ENCODE peak calls at places on chromosomes 4 and X, in seven cellular contexts. X is GM23338; H is uterus; S is CD8-positive, alpha-beta memory T cell; T is ovary; D is GM23248; G is pancreas. M is an unnamed sample. For H3K27me3, the result is how much of the 10 kb centered on the place peaks cover.

GRCh38 chr4:34148322-34148908 is 2095.9 kb downstream of the ARAP2 start:
- DNase-seq in X (no peak), H (no peak), S (no peak), T (no peak), D (no peak), G (no peak), M (no peak)

GRCh38 chr4:142211444-142211843 is 575.1 kb downstream of the IL15 start:
- DNase-seq in X (no peak), H (no peak), S (no peak), T (no peak), D (no peak), G (no peak), M (no peak)

GRCh38 chrX:106037835-106038473 is 573 bp downstream of the SERPINA7 start:
- DNase-seq in X (no peak), H (no peak), S (no peak), T (no peak), D (no peak), G (no peak), M (no peak)

GRCh38 chr4:88745581-88746163 is 48.0 kb upstream of the NAP1L5 start:
- DNase-seq in X (no peak), H (no peak), S (no peak), T (no peak), D (no peak), G (no peak), M (no peak)

GRCh38 chr4:24753519-24753918 is 41.9 kb upstream of the SOD3 start:
- DNase-seq in X (no peak), H (no peak), S (no peak), T (no peak), D (peak), G (no peak), M (no peak)

GRCh38 chrX:153593811-153594500 is 5.0 kb downstream of the CCNQ start:
- DNase-seq in X (no peak), H (no peak), S (no peak), T (no peak), D (no peak), G (no peak), M (peak)

GRCh38 chrX:1475881-1476280 is 23.2 kb upstream of the ASMTL start:
- DNase-seq in X (no peak), H (peak), S (no peak), T (no peak), D (no peak), G (no peak), M (no peak)

GRCh38 chrX:54452920-54453319 is 12.7 kb downstream of the TSR2 start:
- DNase-seq in X (peak), H (no peak), S (no peak), T (no peak), D (peak), G (no peak), M (peak)

GRCh38 chr4:81754169-81754568 is 282.5 kb upstream of the RASGEF1B start:
- DNase-seq in X (no peak), H (no peak), S (no peak), T (no peak), D (peak), G (no peak), M (no peak)

GRCh38 chr4:38324861-38325451 is 339.0 kb upstream of the KLF3 start:
- DNase-seq in X (no peak), H (no peak), S (no peak), T (no peak), D (no peak), G (peak), M (no peak)

GRCh38 chrX:115065304-115065703 is 47.9 kb upstream of the IL13RA2 start:
- DNase-seq in X (no peak), H (no peak), S (no peak), T (no peak), D (no peak), G (no peak), M (no peak)

GRCh38 chrX:43835557-43835956 is 46.7 kb downstream of the MAOB start:
- DNase-seq in X (no peak), H (no peak), S (no peak), T (no peak), D (no peak), G (no peak), M (no peak)

GRCh38 chr4:26061248-26061986 is 147.4 kb downstream of the SMIM20 start:
- DNase-seq in X (peak), H (no peak), S (no peak), T (no peak), D (peak), G (no peak), M (peak)

GRCh38 chr4:98802673-98803286 is 126.2 kb downstream of the EIF4E start:
- DNase-seq in X (no peak), H (no peak), S (no peak), T (no peak), D (peak), G (no peak), M (no peak)

GRCh38 chr4:15654556-15655222 is 468 bp downstream of the FBXL5 start:
- DNase-seq in X (peak), H (peak), S (peak), T (peak), D (peak), G (no peak), M (peak)

GRCh38 chr4:40749717-40750460 is at the start of gene NSUN7:
- DNase-seq in X (peak), H (peak), S (no peak), T (peak), D (peak), G (peak), M (peak)

GRCh38 chrX:18119856-18120255 is 100.8 kb downstream of the BEND2 start:
- DNase-seq in X (peak), H (no peak), S (no peak), T (no peak), D (no peak), G (no peak), M (no peak)

GRCh38 chr4:16858275-16858752 is 40.1 kb downstream of the LDB2 start:
- DNase-seq in X (peak), H (no peak), S (no peak), T (peak), D (peak), G (no peak), M (peak)

GRCh38 chrX:25442501-25442900 is 426.7 kb upstream of the ARX start:
- DNase-seq in X (peak), H (no peak), S (no peak), T (no peak), D (no peak), G (no peak), M (no peak)

GRCh38 chr4:91914176-91914804 is 389.5 kb upstream of the GRID2 start:
- DNase-seq in X (no peak), H (no peak), S (no peak), T (no peak), D (no peak), G (no peak), M (no peak)

DNA sequence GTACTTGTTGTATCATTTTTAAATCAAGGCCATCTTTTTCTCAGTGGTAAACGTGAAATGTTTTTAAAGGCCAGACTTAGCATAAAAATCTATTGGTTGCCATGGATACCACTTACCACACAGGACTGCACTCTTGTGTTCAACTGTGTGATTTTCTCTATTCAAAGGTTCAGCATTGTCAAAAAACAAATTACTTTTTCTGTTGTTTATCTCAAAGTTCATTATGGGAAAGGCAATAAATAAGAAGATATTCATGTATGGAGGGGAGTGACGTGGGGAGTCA is 231.0 kb upstream of the GATB start:
- DNase-seq in X (no peak), H (no peak), S (no peak), T (no peak), D (no peak), G (no peak), M (no peak)
- H3K27me3 ChIP-seq in X (under half), H (under half), S (under half), T (under half), D (under half), G (under half), M (under half)

GRCh38 chrX:112081781-112082482 is 644 bp downstream of the TRPC5 start:
- DNase-seq in X (peak), H (no peak), S (no peak), T (no peak), D (no peak), G (no peak), M (peak)
- H3K27me3 ChIP-seq in X (half or more), H (under half), S (under half), T (under half), D (under half), G (under half), M (under half)

GRCh38 chr4:1505511-1506451 is 99.5 kb upstream of the NKX1-1 start:
- DNase-seq in X (no peak), H (peak), S (no peak), T (no peak), D (no peak), G (no peak), M (peak)
- H3K27me3 ChIP-seq in X (under half), H (under half), S (under half), T (under half), D (under half), G (under half), M (under half)

GRCh38 chrX:68833855-68834331 is 5.1 kb downstream of the EFNB1 start:
- DNase-seq in X (no peak), H (peak), S (no peak), T (peak), D (no peak), G (no peak), M (peak)
- H3K27me3 ChIP-seq in X (half or more), H (under half), S (under half), T (under half), D (under half), G (under half), M (half or more)

GRCh38 chr4:1599491-1600210 is 84.5 kb downstream of the FAM53A start:
- DNase-seq in X (peak), H (no peak), S (no peak), T (no peak), D (no peak), G (peak), M (peak)

GRCh38 chr4:1601533-1601835 is 82.6 kb downstream of the FAM53A start:
- DNase-seq in X (no peak), H (no peak), S (no peak), T (no peak), D (no peak), G (no peak), M (no peak)

GRCh38 chr4:1598641-1599481 is 85.3 kb downstream of the FAM53A start:
- DNase-seq in X (no peak), H (no peak), S (no peak), T (no peak), D (no peak), G (no peak), M (peak)

GRCh38 chr4:1600811-1601532 is 83.1 kb downstream of the FAM53A start:
- DNase-seq in X (no peak), H (no peak), S (no peak), T (no peak), D (no peak), G (peak), M (peak)

GRCh38 chr4:1600211-1600780 is 83.8 kb downstream of the FAM53A start:
- DNase-seq in X (no peak), H (no peak), S (no peak), T (no peak), D (no peak), G (no peak), M (peak)
- H3K27me3 ChIP-seq in X (under half), H (under half), S (under half), T (under half), D (under half), G (under half), M (under half)

GRCh38 chrX:131571348-131571747 is 27.5 kb downstream of the OR13H1 start:
- DNase-seq in X (no peak), H (no peak), S (no peak), T (no peak), D (no peak), G (no peak), M (no peak)

GRCh38 chrX:131564553-131565229 is 20.8 kb downstream of the OR13H1 start:
- DNase-seq in X (no peak), H (no peak), S (no peak), T (no peak), D (no peak), G (no peak), M (no peak)

GRCh38 chrX:131565909-131566308 is 22.0 kb downstream of the OR13H1 start:
- DNase-seq in X (no peak), H (no peak), S (no peak), T (no peak), D (no peak), G (no peak), M (no peak)
- H3K27me3 ChIP-seq in X (under half), H (under half), S (under half), T (under half), D (under half), G (under half), M (under half)

DNA sequence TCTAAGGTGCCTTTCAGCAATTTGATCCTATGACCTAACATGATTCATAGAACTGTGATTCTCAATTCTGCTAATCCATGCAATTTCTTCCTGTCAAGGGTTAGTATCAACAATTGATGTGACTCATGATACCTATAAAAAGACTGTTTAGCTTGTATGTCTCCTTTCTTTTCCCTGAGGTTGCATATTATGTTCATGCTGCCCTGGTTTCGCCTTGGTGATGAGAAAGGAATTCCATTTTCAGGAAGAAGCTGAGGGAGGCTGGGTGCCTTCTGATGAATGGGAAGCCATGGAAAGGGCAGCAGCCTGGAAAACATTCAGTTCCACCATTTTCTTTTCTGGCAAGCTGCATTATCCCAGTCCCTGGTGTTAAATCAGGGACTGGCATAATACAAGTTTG is 976.5 kb downstream of the RPA4 start:
- DNase-seq in X (no peak), H (no peak), S (no peak), T (no peak), D (no peak), G (no peak), M (no peak)
- H3K27me3 ChIP-seq in X (under half), H (under half), S (under half), T (under half), D (under half), G (under half), M (under half)

M was measured in H7.